ENCODE peak calls at places on chromosomes 11 and 22, in eight cellular contexts. One of them, this sample, is unnamed. For H3K4me1, the result is how much of the 10 kb centered on the place peaks cover.

GRCh38 chr22:48581206-48581766 is 1246.4 kb downstream of the BRD1 start:
- DNase-seq in neural progenitor cell: no peak
- DNase-seq in GM23338: no peak
- DNase-seq in HCT116: no peak
- DNase-seq in mammary epithelial cell: no peak
- DNase-seq in endothelial cell of umbilical vein: no peak
- DNase-seq in PC-3: no peak
- DNase-seq in MM.1S: no peak
- DNase-seq in this sample: no peak

GRCh38 chr11:131544591-131544990 is 174.2 kb downstream of the NTM start:
- DNase-seq in neural progenitor cell: peak
- DNase-seq in GM23338: peak
- DNase-seq in HCT116: no peak
- DNase-seq in mammary epithelial cell: no peak
- DNase-seq in endothelial cell of umbilical vein: no peak
- DNase-seq in PC-3: no peak
- DNase-seq in MM.1S: no peak
- DNase-seq in this sample: no peak

GRCh38 chr11:122633219-122633829 is 22.2 kb upstream of the UBASH3B start:
- DNase-seq in neural progenitor cell: peak
- DNase-seq in GM23338: peak
- DNase-seq in HCT116: no peak
- DNase-seq in mammary epithelial cell: peak
- DNase-seq in endothelial cell of umbilical vein: peak
- DNase-seq in PC-3: peak
- DNase-seq in MM.1S: peak
- DNase-seq in this sample: peak

GRCh38 chr11:6655790-6656580 is at the start of gene DCHS1:
- DNase-seq in neural progenitor cell: peak
- DNase-seq in GM23338: peak
- DNase-seq in HCT116: no peak
- DNase-seq in mammary epithelial cell: no peak
- DNase-seq in endothelial cell of umbilical vein: no peak
- DNase-seq in PC-3: no peak
- DNase-seq in MM.1S: no peak
- DNase-seq in this sample: peak

GRCh38 chr11:65571420-65571819 is 918 bp upstream of the FAM89B start:
- DNase-seq in neural progenitor cell: no peak
- DNase-seq in GM23338: no peak
- DNase-seq in HCT116: no peak
- DNase-seq in mammary epithelial cell: no peak
- DNase-seq in endothelial cell of umbilical vein: no peak
- DNase-seq in PC-3: no peak
- DNase-seq in MM.1S: no peak
- DNase-seq in this sample: no peak

GRCh38 chr22:17945851-17946690 is 78.3 kb downstream of the MICAL3 start:
- DNase-seq in neural progenitor cell: no peak
- DNase-seq in GM23338: no peak
- DNase-seq in HCT116: no peak
- DNase-seq in mammary epithelial cell: no peak
- DNase-seq in endothelial cell of umbilical vein: no peak
- DNase-seq in PC-3: no peak
- DNase-seq in MM.1S: peak
- DNase-seq in this sample: no peak

GRCh38 chr11:106424111-106424510 is 346.6 kb downstream of the AASDHPPT start:
- DNase-seq in neural progenitor cell: no peak
- DNase-seq in GM23338: no peak
- DNase-seq in HCT116: no peak
- DNase-seq in mammary epithelial cell: peak
- DNase-seq in endothelial cell of umbilical vein: no peak
- DNase-seq in PC-3: peak
- DNase-seq in MM.1S: no peak
- DNase-seq in this sample: peak

GRCh38 chr11:113189909-113190667 is 124.3 kb upstream of the TTC12 start:
- DNase-seq in neural progenitor cell: no peak
- DNase-seq in GM23338: no peak
- DNase-seq in HCT116: no peak
- DNase-seq in mammary epithelial cell: peak
- DNase-seq in endothelial cell of umbilical vein: no peak
- DNase-seq in PC-3: peak
- DNase-seq in MM.1S: no peak
- DNase-seq in this sample: no peak

GRCh38 chr11:65077466-65077865 is 6.4 kb downstream of the CDCA5 start:
- DNase-seq in neural progenitor cell: no peak
- DNase-seq in GM23338: no peak
- DNase-seq in HCT116: no peak
- DNase-seq in mammary epithelial cell: no peak
- DNase-seq in endothelial cell of umbilical vein: no peak
- DNase-seq in PC-3: peak
- DNase-seq in MM.1S: no peak
- DNase-seq in this sample: no peak

DNA sequence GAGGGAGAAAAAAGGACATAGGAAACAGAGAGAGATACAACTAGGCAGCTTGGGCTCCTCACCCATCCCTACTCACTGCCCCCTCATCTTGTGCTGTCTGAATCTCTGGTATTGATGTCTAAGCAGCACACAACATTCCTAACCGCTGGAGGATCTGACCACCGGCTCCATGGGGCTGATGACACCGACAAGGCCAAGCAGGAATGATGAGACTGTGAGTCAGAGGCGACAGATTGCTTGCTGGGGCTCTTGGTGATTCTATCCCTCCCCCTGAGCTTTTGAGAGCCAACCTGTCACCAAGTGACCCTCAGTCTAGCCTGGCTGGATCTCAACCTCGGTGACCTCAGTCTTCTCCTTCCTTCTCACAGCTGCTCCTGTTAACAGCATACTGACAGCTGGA is 13.8 kb downstream of the PAMR1 start:
- DNase-seq in neural progenitor cell: no peak
- DNase-seq in GM23338: no peak
- DNase-seq in HCT116: no peak
- DNase-seq in mammary epithelial cell: peak
- DNase-seq in endothelial cell of umbilical vein: no peak
- DNase-seq in PC-3: peak
- DNase-seq in MM.1S: no peak
- DNase-seq in this sample: no peak
- H2AFZ ChIP-seq in neural progenitor cell: no peak
- H2AFZ ChIP-seq in GM23338: no peak
- H2AFZ ChIP-seq in HCT116: no peak
- H2AFZ ChIP-seq in mammary epithelial cell: peak
- H2AFZ ChIP-seq in endothelial cell of umbilical vein: no peak
- H2AFZ ChIP-seq in PC-3: no peak
- H2AFZ ChIP-seq in MM.1S: no peak
- H2AFZ ChIP-seq in this sample: no peak

DNA sequence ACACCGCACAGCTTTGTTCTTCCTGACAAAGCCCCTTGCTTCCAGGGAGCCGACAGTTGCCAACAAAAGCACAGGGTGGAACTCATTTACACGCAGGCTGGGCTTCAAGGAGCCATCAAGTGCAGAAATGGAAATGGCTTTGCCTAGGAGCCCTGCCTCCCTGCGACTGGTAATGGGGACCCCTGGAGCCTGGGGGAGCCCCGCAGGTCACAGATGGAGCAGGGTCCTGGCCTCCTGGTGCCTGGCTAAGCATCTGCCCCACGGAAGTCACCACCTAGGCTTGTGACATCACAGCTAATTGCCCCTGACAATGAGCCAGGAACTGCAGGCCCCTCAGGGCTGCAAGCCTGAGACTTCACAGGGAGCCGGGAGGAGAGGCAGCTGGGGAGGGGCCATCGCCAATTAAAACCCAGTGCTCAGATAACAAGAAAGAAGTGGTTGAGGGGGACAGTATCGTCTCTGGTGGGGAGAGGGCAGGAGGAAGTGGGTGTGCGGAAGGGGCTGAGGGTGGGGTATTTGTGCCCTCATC is 66.8 kb downstream of the NFAM1 start:
- DNase-seq in neural progenitor cell: peak
- DNase-seq in GM23338: peak
- DNase-seq in HCT116: no peak
- DNase-seq in mammary epithelial cell: no peak
- DNase-seq in endothelial cell of umbilical vein: no peak
- DNase-seq in PC-3: no peak
- DNase-seq in MM.1S: no peak
- DNase-seq in this sample: peak
- TF ChIP-seq EZH2 in neural progenitor cell: no peak
- TF ChIP-seq EZH2 in GM23338: no peak
- TF ChIP-seq EZH2 in HCT116: no peak
- TF ChIP-seq EZH2 in mammary epithelial cell: no peak
- TF ChIP-seq EZH2 in endothelial cell of umbilical vein: no peak
- TF ChIP-seq EZH2 in PC-3: no peak
- TF ChIP-seq EZH2 in MM.1S: no peak
- TF ChIP-seq EZH2 in this sample: no peak

GRCh38 chr11:34234086-34234740 is 123.6 kb downstream of the ABTB2 start:
- DNase-seq in neural progenitor cell: peak
- DNase-seq in GM23338: peak
- DNase-seq in HCT116: peak
- DNase-seq in mammary epithelial cell: peak
- DNase-seq in endothelial cell of umbilical vein: peak
- DNase-seq in PC-3: peak
- DNase-seq in MM.1S: peak
- DNase-seq in this sample: peak

GRCh38 chr11:34233215-34233614 is 124.6 kb downstream of the ABTB2 start:
- DNase-seq in neural progenitor cell: no peak
- DNase-seq in GM23338: no peak
- DNase-seq in HCT116: no peak
- DNase-seq in mammary epithelial cell: no peak
- DNase-seq in endothelial cell of umbilical vein: no peak
- DNase-seq in PC-3: no peak
- DNase-seq in MM.1S: no peak
- DNase-seq in this sample: no peak

GRCh38 chr11:34235189-34235588 is 122.6 kb downstream of the ABTB2 start:
- DNase-seq in neural progenitor cell: no peak
- DNase-seq in GM23338: no peak
- DNase-seq in HCT116: no peak
- DNase-seq in mammary epithelial cell: no peak
- DNase-seq in endothelial cell of umbilical vein: no peak
- DNase-seq in PC-3: no peak
- DNase-seq in MM.1S: no peak
- DNase-seq in this sample: no peak

GRCh38 chr11:34236572-34236971 is 121.2 kb downstream of the ABTB2 start:
- DNase-seq in neural progenitor cell: peak
- DNase-seq in GM23338: no peak
- DNase-seq in HCT116: no peak
- DNase-seq in mammary epithelial cell: no peak
- DNase-seq in endothelial cell of umbilical vein: no peak
- DNase-seq in PC-3: no peak
- DNase-seq in MM.1S: no peak
- DNase-seq in this sample: no peak

GRCh38 chr11:34235591-34236071 is 122.2 kb downstream of the ABTB2 start:
- DNase-seq in neural progenitor cell: peak
- DNase-seq in GM23338: no peak
- DNase-seq in HCT116: no peak
- DNase-seq in mammary epithelial cell: no peak
- DNase-seq in endothelial cell of umbilical vein: no peak
- DNase-seq in PC-3: no peak
- DNase-seq in MM.1S: no peak
- DNase-seq in this sample: no peak
- H3K4me1 ChIP-seq in neural progenitor cell: under half
- H3K4me1 ChIP-seq in GM23338: under half
- H3K4me1 ChIP-seq in HCT116: half or more
- H3K4me1 ChIP-seq in mammary epithelial cell: under half
- H3K4me1 ChIP-seq in endothelial cell of umbilical vein: under half
- H3K4me1 ChIP-seq in PC-3: under half
- H3K4me1 ChIP-seq in MM.1S: under half
- H3K4me1 ChIP-seq in this sample: under half

GRCh38 chr11:86156397-86156977 is 87.6 kb upstream of the PICALM start:
- DNase-seq in neural progenitor cell: no peak
- DNase-seq in GM23338: no peak
- DNase-seq in HCT116: no peak
- DNase-seq in mammary epithelial cell: no peak
- DNase-seq in endothelial cell of umbilical vein: no peak
- DNase-seq in PC-3: no peak
- DNase-seq in MM.1S: no peak
- DNase-seq in this sample: no peak
- H2AFZ ChIP-seq in neural progenitor cell: no peak
- H2AFZ ChIP-seq in GM23338: peak
- H2AFZ ChIP-seq in HCT116: no peak
- H2AFZ ChIP-seq in mammary epithelial cell: peak
- H2AFZ ChIP-seq in endothelial cell of umbilical vein: no peak
- H2AFZ ChIP-seq in PC-3: no peak
- H2AFZ ChIP-seq in MM.1S: no peak
- H2AFZ ChIP-seq in this sample: no peak

GRCh38 chr22:41909290-41910049 is 5.4 kb downstream of the SHISA8 start:
- DNase-seq in neural progenitor cell: peak
- DNase-seq in GM23338: peak
- DNase-seq in HCT116: no peak
- DNase-seq in mammary epithelial cell: no peak
- DNase-seq in endothelial cell of umbilical vein: no peak
- DNase-seq in PC-3: no peak
- DNase-seq in MM.1S: no peak
- DNase-seq in this sample: no peak
- TF ChIP-seq EZH2 in neural progenitor cell: peak
- TF ChIP-seq EZH2 in GM23338: no peak
- TF ChIP-seq EZH2 in HCT116: no peak
- TF ChIP-seq EZH2 in mammary epithelial cell: no peak
- TF ChIP-seq EZH2 in endothelial cell of umbilical vein: no peak
- TF ChIP-seq EZH2 in PC-3: no peak
- TF ChIP-seq EZH2 in MM.1S: no peak
- TF ChIP-seq EZH2 in this sample: no peak

This sample was measured in hepatocyte.